ENCODE peak calls at places on chromosomes 12 and 14, in five cellular contexts. One of them, this sample, is unnamed.

GRCh38 chr12:41606741-41607460 is 418.8 kb downstream of the PDZRN4 start:
- DNase-seq in activated T-cell treated with anti-CD3 and anti-CD28 coated beads for 1 hour: no peak
- DNase-seq in CD8-positive, alpha-beta memory T cell: no peak
- DNase-seq in pons: no peak
- DNase-seq in stimulated activated CD4-positive, alpha-beta T cell treated with anti-CD3 and anti-CD28 coated beads, TNF-alpha, amount 100 ng/mL, for 24 hours: no peak
- DNase-seq in this sample: no peak

GRCh38 chr12:112032292-112032691 is 19.1 kb downstream of the ERP29 start:
- DNase-seq in activated T-cell treated with anti-CD3 and anti-CD28 coated beads for 1 hour: no peak
- DNase-seq in stimulated activated CD4-positive, alpha-beta T cell treated with anti-CD3 and anti-CD28 coated beads, TNF-alpha, amount 100 ng/mL, for 24 hours: no peak
- DNase-seq in pons: no peak
- DNase-seq in CD8-positive, alpha-beta memory T cell: no peak
- DNase-seq in this sample: no peak

GRCh38 chr14:100440207-100440631 is 117.1 kb downstream of the SLC25A47 start:
- DNase-seq in CD8-positive, alpha-beta memory T cell: peak; percentile 53
- DNase-seq in pons: peak; percentile 70
- DNase-seq in stimulated activated CD4-positive, alpha-beta T cell treated with anti-CD3 and anti-CD28 coated beads, TNF-alpha, amount 100 ng/mL, for 24 hours: no peak
- DNase-seq in activated T-cell treated with anti-CD3 and anti-CD28 coated beads for 1 hour: peak; percentile 29
- DNase-seq in this sample: no peak

GRCh38 chr12:131106542-131106941 is 152.8 kb downstream of the ADGRD1 start:
- DNase-seq in stimulated activated CD4-positive, alpha-beta T cell treated with anti-CD3 and anti-CD28 coated beads, TNF-alpha, amount 100 ng/mL, for 24 hours: no peak
- DNase-seq in activated T-cell treated with anti-CD3 and anti-CD28 coated beads for 1 hour: no peak
- DNase-seq in CD8-positive, alpha-beta memory T cell: no peak
- DNase-seq in pons: no peak
- DNase-seq in this sample: no peak

GRCh38 chr12:114878781-114879180 is 194.8 kb upstream of the TBX3 start:
- DNase-seq in CD8-positive, alpha-beta memory T cell: no peak
- DNase-seq in stimulated activated CD4-positive, alpha-beta T cell treated with anti-CD3 and anti-CD28 coated beads, TNF-alpha, amount 100 ng/mL, for 24 hours: no peak
- DNase-seq in pons: no peak
- DNase-seq in activated T-cell treated with anti-CD3 and anti-CD28 coated beads for 1 hour: no peak
- DNase-seq in this sample: no peak

GRCh38 chr14:65281991-65282908 is 130.3 kb upstream of the FUT8 start:
- DNase-seq in activated T-cell treated with anti-CD3 and anti-CD28 coated beads for 1 hour: no peak
- DNase-seq in stimulated activated CD4-positive, alpha-beta T cell treated with anti-CD3 and anti-CD28 coated beads, TNF-alpha, amount 100 ng/mL, for 24 hours: no peak
- DNase-seq in pons: peak; percentile 99
- DNase-seq in CD8-positive, alpha-beta memory T cell: no peak
- DNase-seq in this sample: no peak

GRCh38 chr12:32217354-32218310 is 111.0 kb downstream of the BICD1 start:
- DNase-seq in pons: peak; percentile 31
- DNase-seq in CD8-positive, alpha-beta memory T cell: no peak
- DNase-seq in activated T-cell treated with anti-CD3 and anti-CD28 coated beads for 1 hour: no peak
- DNase-seq in stimulated activated CD4-positive, alpha-beta T cell treated with anti-CD3 and anti-CD28 coated beads, TNF-alpha, amount 100 ng/mL, for 24 hours: no peak
- DNase-seq in this sample: no peak

GRCh38 chr14:68878908-68879307 is 86.0 kb upstream of the ZFP36L1 start:
- DNase-seq in CD8-positive, alpha-beta memory T cell: no peak
- DNase-seq in pons: no peak
- DNase-seq in activated T-cell treated with anti-CD3 and anti-CD28 coated beads for 1 hour: no peak
- DNase-seq in stimulated activated CD4-positive, alpha-beta T cell treated with anti-CD3 and anti-CD28 coated beads, TNF-alpha, amount 100 ng/mL, for 24 hours: no peak
- DNase-seq in this sample: no peak

This sample was measured in stimulated activated effector memory CD8-positive, alpha-beta T cell treated with anti-CD3 and anti-CD28 coated beads, Interleukin-12 subunit alpha, Interleukin-12 subunit beta, amount 100 ng/mL, for 72 hours.